ENCODE peak calls at places on chromosomes 6 and 20, in seven cellular contexts. One of them, this sample, is unnamed.

GRCh38 chr6:30721198-30722024 is 1.3 kb downstream of the TUBB start:
- DNase-seq in KG1: peak
- DNase-seq in CD8-positive, alpha-beta memory T cell: peak
- DNase-seq in SW480: peak
- DNase-seq in Karpas-422: peak
- DNase-seq in transverse colon: peak
- DNase-seq in NCI-H446 treated with DMSO at 0.1 percent for 48 hours: peak
- DNase-seq in this sample: peak

GRCh38 chr6:139037490-139037889 is 8.9 kb downstream of the ABRACL start:
- DNase-seq in KG1: no peak
- DNase-seq in CD8-positive, alpha-beta memory T cell: no peak
- DNase-seq in SW480: no peak
- DNase-seq in Karpas-422: no peak
- DNase-seq in transverse colon: no peak
- DNase-seq in NCI-H446 treated with DMSO at 0.1 percent for 48 hours: no peak
- DNase-seq in this sample: no peak

GRCh38 chr6:128600397-128600951 is 80.1 kb upstream of the PTPRK start:
- DNase-seq in KG1: no peak
- DNase-seq in CD8-positive, alpha-beta memory T cell: no peak
- DNase-seq in SW480: peak
- DNase-seq in Karpas-422: no peak
- DNase-seq in transverse colon: no peak
- DNase-seq in NCI-H446 treated with DMSO at 0.1 percent for 48 hours: no peak
- DNase-seq in this sample: no peak

GRCh38 chr6:44498436-44498835 is 110.9 kb downstream of the CDC5L start:
- DNase-seq in KG1: no peak
- DNase-seq in CD8-positive, alpha-beta memory T cell: no peak
- DNase-seq in SW480: no peak
- DNase-seq in Karpas-422: no peak
- DNase-seq in transverse colon: no peak
- DNase-seq in NCI-H446 treated with DMSO at 0.1 percent for 48 hours: no peak
- DNase-seq in this sample: no peak

GRCh38 chr6:13914346-13914745 is 10.4 kb upstream of the RNF182 start:
- DNase-seq in KG1: no peak
- DNase-seq in CD8-positive, alpha-beta memory T cell: no peak
- DNase-seq in SW480: no peak
- DNase-seq in Karpas-422: peak
- DNase-seq in transverse colon: no peak
- DNase-seq in NCI-H446 treated with DMSO at 0.1 percent for 48 hours: peak
- DNase-seq in this sample: no peak

GRCh38 chr20:24911461-24911860 is 37.6 kb upstream of the CST7 start:
- DNase-seq in KG1: no peak
- DNase-seq in CD8-positive, alpha-beta memory T cell: no peak
- DNase-seq in SW480: no peak
- DNase-seq in Karpas-422: no peak
- DNase-seq in transverse colon: no peak
- DNase-seq in NCI-H446 treated with DMSO at 0.1 percent for 48 hours: no peak
- DNase-seq in this sample: no peak

GRCh38 chr6:53321701-53322100 is 27.0 kb downstream of the ELOVL5 start:
- DNase-seq in KG1: no peak
- DNase-seq in CD8-positive, alpha-beta memory T cell: no peak
- DNase-seq in SW480: no peak
- DNase-seq in Karpas-422: no peak
- DNase-seq in transverse colon: no peak
- DNase-seq in NCI-H446 treated with DMSO at 0.1 percent for 48 hours: no peak
- DNase-seq in this sample: no peak

GRCh38 chr6:144023216-144023615 is 15.2 kb upstream of the PLAGL1 start:
- DNase-seq in KG1: no peak
- DNase-seq in CD8-positive, alpha-beta memory T cell: no peak
- DNase-seq in SW480: no peak
- DNase-seq in Karpas-422: no peak
- DNase-seq in transverse colon: no peak
- DNase-seq in NCI-H446 treated with DMSO at 0.1 percent for 48 hours: no peak
- DNase-seq in this sample: no peak

GRCh38 chr6:163948250-163948649 is 533.7 kb downstream of the QKI start:
- DNase-seq in KG1: no peak
- DNase-seq in CD8-positive, alpha-beta memory T cell: no peak
- DNase-seq in SW480: no peak
- DNase-seq in Karpas-422: no peak
- DNase-seq in transverse colon: no peak
- DNase-seq in NCI-H446 treated with DMSO at 0.1 percent for 48 hours: no peak
- DNase-seq in this sample: no peak

GRCh38 chr6:140537211-140537610 is 1162.8 kb upstream of the CITED2 start:
- DNase-seq in KG1: no peak
- DNase-seq in CD8-positive, alpha-beta memory T cell: no peak
- DNase-seq in SW480: no peak
- DNase-seq in Karpas-422: no peak
- DNase-seq in transverse colon: no peak
- DNase-seq in NCI-H446 treated with DMSO at 0.1 percent for 48 hours: no peak
- DNase-seq in this sample: no peak

GRCh38 chr6:150846641-150847040 is 18.9 kb upstream of the MTHFD1L start:
- DNase-seq in KG1: no peak
- DNase-seq in CD8-positive, alpha-beta memory T cell: no peak
- DNase-seq in SW480: no peak
- DNase-seq in Karpas-422: no peak
- DNase-seq in transverse colon: no peak
- DNase-seq in NCI-H446 treated with DMSO at 0.1 percent for 48 hours: no peak
- DNase-seq in this sample: no peak

GRCh38 chr6:2911171-2911570 is 8.1 kb upstream of the SERPINB9 start:
- DNase-seq in KG1: no peak
- DNase-seq in CD8-positive, alpha-beta memory T cell: no peak
- DNase-seq in SW480: no peak
- DNase-seq in Karpas-422: peak
- DNase-seq in transverse colon: no peak
- DNase-seq in NCI-H446 treated with DMSO at 0.1 percent for 48 hours: no peak
- DNase-seq in this sample: no peak

GRCh38 chr20:53495357-53495756 is 98.3 kb downstream of the ZNF217 start:
- DNase-seq in KG1: no peak
- DNase-seq in CD8-positive, alpha-beta memory T cell: no peak
- DNase-seq in SW480: no peak
- DNase-seq in Karpas-422: no peak
- DNase-seq in transverse colon: no peak
- DNase-seq in NCI-H446 treated with DMSO at 0.1 percent for 48 hours: no peak
- DNase-seq in this sample: no peak

GRCh38 chr6:49499623-49500022 is at the start of gene GLYATL3:
- DNase-seq in KG1: no peak
- DNase-seq in CD8-positive, alpha-beta memory T cell: no peak
- DNase-seq in SW480: no peak
- DNase-seq in Karpas-422: no peak
- DNase-seq in transverse colon: no peak
- DNase-seq in NCI-H446 treated with DMSO at 0.1 percent for 48 hours: no peak
- DNase-seq in this sample: no peak

GRCh38 chr20:63625771-63626423 is 1.0 kb downstream of the GMEB2 start:
- DNase-seq in KG1: no peak
- DNase-seq in CD8-positive, alpha-beta memory T cell: no peak
- DNase-seq in SW480: peak
- DNase-seq in Karpas-422: peak
- DNase-seq in transverse colon: peak
- DNase-seq in NCI-H446 treated with DMSO at 0.1 percent for 48 hours: no peak
- DNase-seq in this sample: peak